ENCODE peak calls at places on chromosomes 3 and 15, in eight cellular contexts. One of them, this sample, is unnamed.
A peak's percentile ranks its signal among the peaks of the same experiment; 100 is the strongest.

GRCh38 chr3:138234401-138235179 is 47.5 kb downstream of the ARMC8 start:
- DNase-seq in left kidney: no peak
- DNase-seq in retina: no peak
- DNase-seq in activated naive CD8-positive, alpha-beta T cell treated with anti-CD3 and anti-CD28 coated beads, Interleukin-2, amount 50 U/mL, for 24 hours: no peak
- DNase-seq in breast epithelium: no peak
- DNase-seq in brain microvascular endothelial cell: no peak
- DNase-seq in fibroblast of the conjunctiva: no peak
- DNase-seq in fibroblast of mammary gland: peak; percentile 38
- DNase-seq in this sample: no peak

GRCh38 chr3:37163262-37164020 is 10.9 kb downstream of the LRRFIP2 start:
- DNase-seq in activated naive CD8-positive, alpha-beta T cell treated with anti-CD3 and anti-CD28 coated beads, Interleukin-2, amount 50 U/mL, for 24 hours: peak; percentile 55
- DNase-seq in fibroblast of the conjunctiva: peak; percentile 37
- DNase-seq in breast epithelium: no peak
- DNase-seq in left kidney: no peak
- DNase-seq in brain microvascular endothelial cell: peak; percentile 65
- DNase-seq in retina: no peak
- DNase-seq in fibroblast of mammary gland: peak; percentile 94
- DNase-seq in this sample: no peak

GRCh38 chr15:53982876-53983275 is 4.6 kb downstream of the UNC13C start:
- DNase-seq in left kidney: no peak
- DNase-seq in fibroblast of mammary gland: no peak
- DNase-seq in activated naive CD8-positive, alpha-beta T cell treated with anti-CD3 and anti-CD28 coated beads, Interleukin-2, amount 50 U/mL, for 24 hours: no peak
- DNase-seq in brain microvascular endothelial cell: no peak
- DNase-seq in retina: no peak
- DNase-seq in fibroblast of the conjunctiva: no peak
- DNase-seq in breast epithelium: no peak
- DNase-seq in this sample: no peak

GRCh38 chr15:72306211-72306785 is 13.7 kb downstream of the CELF6 start:
- DNase-seq in breast epithelium: no peak
- DNase-seq in brain microvascular endothelial cell: peak; percentile 12
- DNase-seq in fibroblast of the conjunctiva: peak; percentile 47
- DNase-seq in left kidney: peak; percentile 77
- DNase-seq in retina: peak; percentile 38
- DNase-seq in activated naive CD8-positive, alpha-beta T cell treated with anti-CD3 and anti-CD28 coated beads, Interleukin-2, amount 50 U/mL, for 24 hours: no peak
- DNase-seq in fibroblast of mammary gland: peak; percentile 57
- DNase-seq in this sample: no peak

GRCh38 chr3:117998071-117998470 is 1036.6 kb downstream of the IGSF11 start:
- DNase-seq in fibroblast of mammary gland: peak; percentile 29
- DNase-seq in brain microvascular endothelial cell: no peak
- DNase-seq in activated naive CD8-positive, alpha-beta T cell treated with anti-CD3 and anti-CD28 coated beads, Interleukin-2, amount 50 U/mL, for 24 hours: no peak
- DNase-seq in fibroblast of the conjunctiva: no peak
- DNase-seq in left kidney: no peak
- DNase-seq in breast epithelium: no peak
- DNase-seq in retina: no peak
- DNase-seq in this sample: no peak

GRCh38 chr3:52109556-52110380 is 44.5 kb downstream of the POC1A start:
- DNase-seq in retina: no peak
- DNase-seq in left kidney: peak; percentile 50
- DNase-seq in brain microvascular endothelial cell: no peak
- DNase-seq in activated naive CD8-positive, alpha-beta T cell treated with anti-CD3 and anti-CD28 coated beads, Interleukin-2, amount 50 U/mL, for 24 hours: no peak
- DNase-seq in fibroblast of mammary gland: no peak
- DNase-seq in breast epithelium: no peak
- DNase-seq in fibroblast of the conjunctiva: no peak
- DNase-seq in this sample: no peak

GRCh38 chr3:134355416-134355815 is 18.8 kb downstream of the AMOTL2 start:
- DNase-seq in fibroblast of mammary gland: no peak
- DNase-seq in retina: no peak
- DNase-seq in left kidney: no peak
- DNase-seq in fibroblast of the conjunctiva: no peak
- DNase-seq in brain microvascular endothelial cell: no peak
- DNase-seq in activated naive CD8-positive, alpha-beta T cell treated with anti-CD3 and anti-CD28 coated beads, Interleukin-2, amount 50 U/mL, for 24 hours: no peak
- DNase-seq in breast epithelium: no peak
- DNase-seq in this sample: no peak

GRCh38 chr3:144097144-144097543 is 125.5 kb downstream of the DIPK2A start:
- DNase-seq in brain microvascular endothelial cell: no peak
- DNase-seq in retina: no peak
- DNase-seq in left kidney: no peak
- DNase-seq in fibroblast of mammary gland: no peak
- DNase-seq in activated naive CD8-positive, alpha-beta T cell treated with anti-CD3 and anti-CD28 coated beads, Interleukin-2, amount 50 U/mL, for 24 hours: no peak
- DNase-seq in breast epithelium: no peak
- DNase-seq in fibroblast of the conjunctiva: no peak
- DNase-seq in this sample: no peak

GRCh38 chr3:129777806-129778205 is 115.7 kb downstream of the TMCC1 start:
- DNase-seq in fibroblast of mammary gland: no peak
- DNase-seq in left kidney: no peak
- DNase-seq in retina: peak; percentile 44
- DNase-seq in breast epithelium: no peak
- DNase-seq in activated naive CD8-positive, alpha-beta T cell treated with anti-CD3 and anti-CD28 coated beads, Interleukin-2, amount 50 U/mL, for 24 hours: no peak
- DNase-seq in fibroblast of the conjunctiva: no peak
- DNase-seq in brain microvascular endothelial cell: peak; percentile 1
- DNase-seq in this sample: no peak

GRCh38 chr15:88378259-88378658 is 88.9 kb downstream of the MRPL46 start:
- DNase-seq in retina: no peak
- DNase-seq in fibroblast of mammary gland: peak; percentile 25
- DNase-seq in activated naive CD8-positive, alpha-beta T cell treated with anti-CD3 and anti-CD28 coated beads, Interleukin-2, amount 50 U/mL, for 24 hours: no peak
- DNase-seq in left kidney: no peak
- DNase-seq in fibroblast of the conjunctiva: no peak
- DNase-seq in breast epithelium: no peak
- DNase-seq in brain microvascular endothelial cell: no peak
- DNase-seq in this sample: no peak

GRCh38 chr15:89444855-89445254 is 51.5 kb downstream of the RHCG start:
- DNase-seq in fibroblast of mammary gland: no peak
- DNase-seq in breast epithelium: no peak
- DNase-seq in brain microvascular endothelial cell: no peak
- DNase-seq in retina: peak; percentile 58
- DNase-seq in left kidney: peak; percentile 43
- DNase-seq in activated naive CD8-positive, alpha-beta T cell treated with anti-CD3 and anti-CD28 coated beads, Interleukin-2, amount 50 U/mL, for 24 hours: no peak
- DNase-seq in fibroblast of the conjunctiva: no peak
- DNase-seq in this sample: no peak

GRCh38 chr3:87276484-87276883 is at the start of gene POU1F1:
- DNase-seq in retina: no peak
- DNase-seq in breast epithelium: no peak
- DNase-seq in fibroblast of the conjunctiva: no peak
- DNase-seq in activated naive CD8-positive, alpha-beta T cell treated with anti-CD3 and anti-CD28 coated beads, Interleukin-2, amount 50 U/mL, for 24 hours: no peak
- DNase-seq in fibroblast of mammary gland: no peak
- DNase-seq in brain microvascular endothelial cell: no peak
- DNase-seq in left kidney: no peak
- DNase-seq in this sample: no peak

GRCh38 chr3:177427096-177427495 is 229.8 kb upstream of the TBL1XR1 start:
- DNase-seq in left kidney: no peak
- DNase-seq in brain microvascular endothelial cell: no peak
- DNase-seq in fibroblast of mammary gland: no peak
- DNase-seq in fibroblast of the conjunctiva: no peak
- DNase-seq in retina: no peak
- DNase-seq in breast epithelium: no peak
- DNase-seq in activated naive CD8-positive, alpha-beta T cell treated with anti-CD3 and anti-CD28 coated beads, Interleukin-2, amount 50 U/mL, for 24 hours: peak; percentile 22
- DNase-seq in this sample: no peak

This sample was measured in HuH-7.